ENCODE peak calls at places on chromosome 22, in six cellular contexts. H, J, R, M, U and A are unnamed samples.

GRCh38 chr22:27461470-27461869 is 340.1 kb downstream of the MN1 start:
- DNase-seq in R (no peak), H (no peak), J (no peak), M (no peak), U (no peak), A (no peak)

GRCh38 chr22:17767236-17768065 is 6.8 kb downstream of the BID start:
- DNase-seq in H (no peak), R (no peak), J (no peak), U (no peak), M (peak), A (no peak)

GRCh38 chr22:28973352-28973751 is 88.3 kb downstream of the C22orf31 start:
- DNase-seq in J (no peak), M (no peak), H (no peak), R (no peak), U (no peak), A (no peak)

GRCh38 chr22:42321908-42322561 is 51.6 kb upstream of the TCF20 start:
- DNase-seq in J (no peak), U (no peak), M (no peak), R (no peak), H (no peak), A (no peak)

GRCh38 chr22:33529424-33530113 is 390.7 kb downstream of the LARGE1 start:
- DNase-seq in H (no peak), J (no peak), U (no peak), R (no peak), M (no peak), A (no peak)

GRCh38 chr22:19914201-19914943 is 27.2 kb upstream of the COMT start:
- DNase-seq in U (no peak), R (no peak), J (no peak), M (no peak), H (no peak), A (no peak)

GRCh38 chr22:25582946-25583345 is 18.5 kb downstream of the GRK3 start:
- DNase-seq in M (no peak), H (no peak), U (no peak), J (no peak), R (no peak), A (no peak)

GRCh38 chr22:33650244-33650643 is 270.0 kb downstream of the LARGE1 start:
- DNase-seq in M (no peak), R (no peak), U (no peak), H (no peak), J (no peak), A (no peak)

GRCh38 chr22:22823126-22823804 is 64.4 kb upstream of the IGLL5 start:
- DNase-seq in J (peak), U (no peak), H (no peak), R (no peak), M (no peak), A (no peak)

GRCh38 chr22:31537019-31537535 is 40.7 kb downstream of the SFI1 start:
- DNase-seq in R (no peak), H (no peak), J (no peak), M (peak), U (no peak), A (no peak)